ENCODE peak calls at places on chromosomes 3 and 15, in five cellular contexts. T, V, Z, P and Y are unnamed samples.

GRCh38 chr15:81157939-81158223 is 23.8 kb downstream of the CFAP161 start:
- DNase-seq in P (no peak), T (no peak), V (no peak), Z (no peak), Y (no peak)

GRCh38 chr3:120147072-120147871 is 53.0 kb upstream of the GSK3B start:
- DNase-seq in P (no peak), T (peak; percentile 25), V (no peak), Z (no peak), Y (peak; percentile 46)

GRCh38 chr3:178139116-178139515 is 397.1 kb upstream of the KCNMB2 start:
- DNase-seq in Z (no peak), T (no peak), V (no peak), P (no peak), Y (no peak)

GRCh38 chr3:38153986-38154608 is 11.2 kb upstream of the OXSR1 start:
- DNase-seq in T (no peak), P (no peak), V (no peak), Z (no peak), Y (no peak)

GRCh38 chr3:13217736-13218540 is 144.7 kb upstream of the IQSEC1 start:
- DNase-seq in T (no peak), V (no peak), P (peak; percentile 47), Z (no peak), Y (no peak)

GRCh38 chr15:37007301-37007700 is 93.0 kb downstream of the MEIS2 start:
- DNase-seq in Z (no peak), T (no peak), V (no peak), P (no peak), Y (no peak)

GRCh38 chr3:64196236-64196929 is 28.9 kb downstream of the PRICKLE2 start:
- DNase-seq in V (no peak), P (no peak), Z (no peak), T (no peak), Y (no peak)

GRCh38 chr3:39150803-39151631 is 2.4 kb downstream of the CSRNP1 start:
- DNase-seq in P (no peak), Z (peak; percentile 62), T (peak; percentile 95), V (peak; percentile 87), Y (peak; percentile 81)

GRCh38 chr3:104750581-104750980 is 616.1 kb upstream of the ALCAM start:
- DNase-seq in T (no peak), P (no peak), V (no peak), Z (no peak), Y (no peak)

GRCh38 chr3:20326537-20326936 is 140.5 kb upstream of the SGO1 start:
- DNase-seq in P (no peak), V (no peak), Z (no peak), T (no peak), Y (no peak)

DNA sequence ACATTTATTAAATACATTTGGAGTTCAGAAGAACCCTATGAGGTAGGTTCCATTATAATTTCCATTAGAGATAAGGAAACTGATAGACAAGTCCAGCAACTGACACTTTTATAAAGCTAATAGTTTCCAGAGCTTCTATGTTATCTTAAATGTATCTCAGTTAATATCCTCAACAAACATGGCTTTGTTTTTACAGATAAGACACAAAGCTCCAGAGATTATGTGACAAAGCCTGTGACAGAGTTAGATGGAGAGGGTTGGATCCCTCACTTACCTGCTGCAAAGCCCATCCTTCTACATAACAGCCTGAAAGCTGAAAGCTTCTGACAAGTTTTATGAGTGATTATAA is 473 bp upstream of the COMMD2 start:
- DNase-seq in V (no peak), P (no peak), Z (no peak), T (no peak), Y (no peak)
- TF ChIP-seq CTCF in V (no peak), P (no peak), Z (no peak), T (no peak), Y (no peak)

DNA sequence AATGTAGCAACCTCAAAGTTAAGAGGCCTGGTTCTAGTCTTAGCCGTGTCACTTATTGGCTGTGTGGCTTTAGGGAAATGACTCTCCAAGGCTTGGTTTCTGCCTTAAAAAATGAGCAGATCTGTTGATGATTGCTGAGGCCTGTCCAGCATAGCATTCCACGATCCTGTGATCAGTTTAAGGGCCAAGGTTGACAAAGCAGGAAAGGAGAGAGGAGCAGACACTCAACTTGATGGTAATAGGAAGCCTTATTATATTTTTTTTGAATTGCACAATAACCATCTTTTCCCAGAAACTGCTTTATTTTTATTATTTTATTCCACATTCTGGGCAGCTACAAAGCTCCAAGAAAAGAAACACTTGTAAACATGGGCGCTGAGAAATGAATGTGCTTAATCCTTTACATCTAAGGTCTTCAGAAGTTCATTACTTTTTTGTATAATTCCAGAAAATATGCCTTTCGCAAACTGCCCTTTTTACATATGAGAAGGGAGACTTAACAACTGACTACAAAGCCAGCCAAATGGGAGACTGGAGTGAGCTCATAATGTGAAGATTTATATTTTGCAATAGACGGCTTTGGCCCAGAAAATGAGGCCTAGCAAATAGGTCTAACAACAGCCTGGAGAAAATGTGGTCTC is 241.0 kb downstream of the ATP8B4 start:
- DNase-seq in P (no peak), T (no peak), V (no peak), Z (no peak), Y (no peak)
- TF ChIP-seq POLR2AphosphoS5 in P (no peak), T (no peak), V (peak; percentile 48), Z (no peak), Y (no peak)

GRCh38 chr15:63277044-63277892 is at the start of gene APH1B:
- DNase-seq in P (no peak), V (peak; percentile 79), T (peak; percentile 75), Z (peak; percentile 96), Y (peak; percentile 90)
- TF ChIP-seq POLR2A in P (peak; percentile 35), V (peak; percentile 51), T (peak; percentile 83), Z (peak; percentile 87), Y (no peak)

GRCh38 chr15:101148166-101148880 is 103.5 kb downstream of the CHSY1 start:
- DNase-seq in T (no peak), Z (peak; percentile 36), V (peak; percentile 39), P (no peak), Y (no peak)
- TF ChIP-seq CTCF in T (no peak), Z (no peak), V (no peak), P (no peak), Y (no peak)